ENCODE peak calls at places on chromosomes 13 and 19, in four cellular contexts. K is heart left ventricle, B is neural crest cell, M is AG09319. L is an unnamed sample.

GRCh38 chr19:39645800-39646411 is 9.8 kb upstream of the LGALS16 start:
- DNase-seq in K (no peak), B (peak), M (no peak), L (no peak)

GRCh38 chr19:2089001-2089711 is 7.0 kb downstream of the MOB3A start:
- DNase-seq in K (no peak), B (no peak), M (no peak), L (no peak)

GRCh38 chr13:51534075-51534817 is 50.0 kb upstream of the WDFY2 start:
- DNase-seq in K (peak), B (no peak), M (no peak), L (no peak)

GRCh38 chr19:47761566-47761965 is 16.2 kb downstream of the NOP53 start:
- DNase-seq in K (no peak), B (no peak), M (no peak), L (no peak)

GRCh38 chr13:85896516-85897450 is 97.6 kb upstream of the SLITRK6 start:
- DNase-seq in K (no peak), B (no peak), M (no peak), L (no peak)

GRCh38 chr19:6066661-6067646 is 43.3 kb downstream of the RFX2 start:
- DNase-seq in K (peak), B (peak), M (peak), L (peak)

GRCh38 chr19:15464394-15465385 is at the start of gene RASAL3:
- DNase-seq in K (no peak), B (no peak), M (no peak), L (peak)

GRCh38 chr13:33180009-33180804 is 105.3 kb downstream of the STARD13 start:
- DNase-seq in K (no peak), B (no peak), M (no peak), L (no peak)

GRCh38 chr13:102597029-102598015 is 536 bp downstream of the TPP2 start:
- DNase-seq in K (peak), B (peak), M (peak), L (peak)

GRCh38 chr19:1042689-1043511 is 3.0 kb downstream of the ABCA7 start:
- DNase-seq in K (no peak), B (no peak), M (no peak), L (peak)

GRCh38 chr19:27765397-27765796 is 1447.6 kb downstream of the UQCRFS1 start:
- DNase-seq in K (no peak), B (no peak), M (no peak), L (no peak)

GRCh38 chr19:970695-971094 is 13.4 kb upstream of the WDR18 start:
- DNase-seq in K (no peak), B (no peak), M (no peak), L (no peak)

GRCh38 chr13:46479286-46479685 is 73.7 kb upstream of the LRCH1 start:
- DNase-seq in K (no peak), B (no peak), M (no peak), L (no peak)

GRCh38 chr13:113547248-113547971 is 37.1 kb upstream of the TFDP1 start:
- DNase-seq in K (no peak), B (no peak), M (no peak), L (no peak)

GRCh38 chr13:99225078-99225477 is 24.4 kb downstream of the UBAC2 start:
- DNase-seq in K (no peak), B (no peak), M (no peak), L (no peak)

DNA sequence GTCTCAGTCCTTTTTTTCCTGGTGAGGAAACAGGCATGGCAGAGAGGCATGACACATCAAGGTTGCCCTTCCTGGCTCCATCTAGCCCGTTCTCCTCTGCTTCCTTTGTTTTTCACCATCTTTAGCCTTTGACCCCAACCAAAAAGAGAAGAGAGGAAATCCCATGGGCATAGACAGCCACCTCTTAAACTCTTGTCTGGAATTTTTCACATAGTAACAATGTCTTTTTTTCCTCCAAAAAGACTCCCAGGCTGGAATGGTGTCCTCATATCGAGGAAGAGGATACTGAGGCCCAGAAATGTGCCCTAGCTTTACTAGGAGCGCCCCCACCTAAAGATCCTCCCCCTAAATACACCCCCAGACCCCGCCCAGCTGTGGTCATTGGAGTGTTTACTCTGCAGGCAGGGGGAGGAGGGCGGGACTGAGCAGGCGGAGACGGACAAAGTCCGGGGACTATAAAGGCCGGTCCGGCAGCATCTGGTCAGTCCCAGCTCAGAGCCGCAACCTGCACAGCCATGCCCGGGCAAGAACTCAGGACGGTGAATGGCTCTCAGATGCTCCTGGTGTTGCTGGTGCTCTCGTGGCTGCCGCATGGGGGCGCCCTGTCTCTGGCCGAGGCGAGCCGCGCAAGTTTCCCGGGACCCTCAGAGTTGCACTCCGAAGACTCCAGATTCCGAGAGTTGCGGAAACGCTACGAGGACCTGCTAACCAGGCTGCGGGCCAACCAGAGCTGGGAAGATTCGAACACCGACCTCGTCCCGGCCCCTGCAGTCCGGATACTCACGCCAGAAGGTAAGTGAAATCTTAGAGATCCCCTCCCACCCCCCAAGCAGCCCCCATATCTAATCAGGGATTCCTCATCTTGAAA is at the start of gene GDF15:
- DNase-seq in K (peak), B (peak), M (peak), L (peak)
- TF ChIP-seq CTCF in K (peak), B (peak), M (peak), L (peak)

GRCh38 chr13:28100149-28101121 is at the start of gene FLT3:
- DNase-seq in K (no peak), B (peak), M (no peak), L (peak)
- TF ChIP-seq CTCF in K (no peak), B (no peak), M (no peak), L (no peak)

GRCh38 chr19:17052439-17052838 is 22.8 kb downstream of the HAUS8 start:
- DNase-seq in K (no peak), B (peak), M (no peak), L (no peak)
- TF ChIP-seq CTCF in K (peak), B (peak), M (peak), L (peak)

GRCh38 chr13:23752111-23753001 is 136.8 kb downstream of the MIPEP start:
- DNase-seq in K (no peak), B (no peak), M (no peak), L (no peak)
- TF ChIP-seq CTCF in K (no peak), B (no peak), M (no peak), L (no peak)

GRCh38 chr19:18588611-18589379 is at the start of gene REX1BD:
- DNase-seq in K (peak), B (peak), M (no peak), L (peak)

GRCh38 chr19:18587962-18588610 is 512 bp upstream of the REX1BD start:
- DNase-seq in K (no peak), B (no peak), M (no peak), L (no peak)

GRCh38 chr19:18591735-18592385 is 3.3 kb downstream of the REX1BD start:
- DNase-seq in K (no peak), B (no peak), M (peak), L (no peak)

GRCh38 chr19:18589380-18590272 is 1.0 kb downstream of the REX1BD start:
- DNase-seq in K (peak), B (peak), M (no peak), L (peak)

DNA sequence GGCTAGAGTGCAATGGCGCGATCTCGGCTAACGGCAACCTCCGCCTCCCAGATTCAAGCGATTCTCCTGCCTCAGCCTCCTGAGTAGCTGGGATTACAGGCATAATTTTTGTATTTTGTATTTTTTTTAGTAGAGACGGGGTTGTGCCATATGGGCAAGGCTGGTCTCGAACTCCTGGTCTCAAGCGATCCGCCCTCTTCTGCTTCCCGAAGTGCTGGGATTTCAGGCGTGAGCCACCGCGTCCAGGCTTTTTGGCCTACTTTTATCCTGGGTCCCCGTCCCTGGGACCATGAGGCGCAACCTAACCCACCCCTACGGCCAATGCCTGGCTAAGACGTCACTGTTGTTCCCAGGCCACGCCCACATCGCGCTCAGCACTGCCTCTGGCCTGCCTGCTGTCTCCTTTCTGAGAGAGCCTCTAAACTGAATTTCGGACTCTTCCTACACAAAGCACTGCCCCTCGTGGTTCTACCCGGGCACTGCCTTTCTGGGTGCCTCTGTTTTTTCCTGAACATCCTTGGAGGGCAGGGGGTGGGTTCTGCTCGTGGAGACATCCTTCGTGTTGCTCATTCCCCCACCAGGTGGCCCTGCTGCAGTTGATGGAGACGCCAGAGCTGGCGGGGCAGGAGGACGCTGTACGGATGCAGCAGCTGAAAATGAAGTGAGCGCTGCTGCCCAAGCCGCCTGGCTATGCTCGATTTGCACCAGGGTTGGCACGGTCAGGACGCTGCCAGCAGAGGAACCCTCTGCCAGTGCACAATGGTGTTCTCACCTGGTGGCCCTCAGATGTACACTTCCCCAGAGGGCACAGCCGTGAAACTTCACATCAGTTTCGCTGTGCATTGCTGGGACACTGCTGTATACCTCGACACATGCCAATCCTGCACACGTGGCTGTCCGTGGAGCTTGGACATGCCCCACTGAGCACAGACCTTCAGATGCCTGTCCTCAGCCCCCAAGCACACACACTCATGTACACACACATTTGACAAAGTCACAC is 2.0 kb downstream of the REX1BD start:
- DNase-seq in K (peak), B (peak), M (no peak), L (no peak)
- TF ChIP-seq CTCF in K (no peak), B (peak), M (peak), L (no peak)

GRCh38 chr19:38484747-38485146 is 51.3 kb downstream of the RYR1 start:
- DNase-seq in K (no peak), B (no peak), M (no peak), L (no peak)

GRCh38 chr19:38488811-38489481 is 55.5 kb downstream of the RYR1 start:
- DNase-seq in K (no peak), B (no peak), M (no peak), L (no peak)

GRCh38 chr19:38485541-38486285 is 52.2 kb downstream of the RYR1 start:
- DNase-seq in K (no peak), B (no peak), M (no peak), L (no peak)

GRCh38 chr19:38488096-38488495 is 54.6 kb downstream of the RYR1 start:
- DNase-seq in K (no peak), B (no peak), M (no peak), L (no peak)

GRCh38 chr19:38486731-38487336 is 53.3 kb downstream of the RYR1 start:
- DNase-seq in K (no peak), B (no peak), M (no peak), L (no peak)
- TF ChIP-seq CTCF in K (no peak), B (no peak), M (no peak), L (no peak)

L was measured in upper lobe of left lung.